ENCODE peak calls at places on chromosomes 2 and 18, in nine cellular contexts. Z is HCT116, J is right lobe of liver, P is HepG2, H is heart left ventricle, I is A549, N is body of pancreas, G is GM12878, L is upper lobe of left lung. E is an unnamed sample.

GRCh38 chr2:240074545-240074944 is 21.2 kb upstream of the OR6B3 start:
- ATAC-seq in I (no peak), P (no peak), Z (no peak), L (no peak), N (no peak), H (no peak), G (no peak), J (no peak), E (no peak)

GRCh38 chr2:219612605-219613286 is 14.7 kb upstream of the SLC4A3 start:
- ATAC-seq in Z (no peak), P (no peak), I (no peak), N (no peak), L (no peak), H (no peak), G (peak), J (no peak), E (no peak)

GRCh38 chr18:31688601-31689000 is 4.2 kb upstream of the B4GALT6 start:
- ATAC-seq in P (no peak), N (no peak), H (no peak), I (no peak), L (no peak), J (peak), G (no peak), Z (no peak), E (no peak)

GRCh38 chr18:574456-575228 is 5.5 kb upstream of the CETN1 start:
- ATAC-seq in H (no peak), N (no peak), P (no peak), G (no peak), Z (no peak), I (no peak), J (no peak), L (no peak), E (no peak)

GRCh38 chr2:3399829-3400228 is 20.3 kb downstream of the TRAPPC12 start:
- ATAC-seq in P (no peak), L (no peak), G (no peak), N (no peak), Z (no peak), H (peak), J (peak), I (peak), E (no peak)

GRCh38 chr2:190267302-190267701 is 52.3 kb downstream of the HIBCH start:
- ATAC-seq in H (no peak), N (no peak), L (no peak), I (peak), G (no peak), J (no peak), Z (peak), P (no peak), E (no peak)

GRCh38 chr2:144553379-144553778 is 33.5 kb upstream of the ZEB2 start:
- ATAC-seq in Z (no peak), N (no peak), I (peak), L (no peak), J (no peak), P (no peak), H (no peak), G (no peak), E (no peak)

GRCh38 chr2:46067501-46068292 is 229.5 kb upstream of the EPAS1 start:
- ATAC-seq in J (no peak), P (peak), I (peak), G (peak), N (peak), Z (no peak), L (peak), H (peak), E (peak)

GRCh38 chr2:30231726-30232026 is 342 bp downstream of the LBH start:
- ATAC-seq in I (peak), L (no peak), N (peak), Z (no peak), J (no peak), H (no peak), P (peak), G (peak), E (no peak)

GRCh38 chr18:56108486-56109367 is 520.7 kb upstream of the TCF4 start:
- ATAC-seq in J (no peak), P (no peak), I (no peak), N (no peak), Z (no peak), L (no peak), G (no peak), H (no peak), E (no peak)

GRCh38 chr18:56576826-56577573 is 61.4 kb downstream of the TXNL1 start:
- ATAC-seq in L (no peak), Z (no peak), G (no peak), P (no peak), I (no peak), J (peak), N (no peak), H (peak), E (no peak)

GRCh38 chr18:49859006-49859359 is 45.6 kb upstream of the ACAA2 start:
- ATAC-seq in I (peak), N (peak), J (peak), Z (peak), H (no peak), P (peak), G (peak), L (peak), E (peak)

GRCh38 chr2:233384017-233384416 is 29.7 kb downstream of the DGKD start:
- ATAC-seq in H (no peak), Z (peak), I (peak), L (no peak), J (no peak), N (no peak), G (no peak), P (peak), E (no peak)

GRCh38 chr2:128308284-128308731 is 10.4 kb downstream of the HS6ST1 start:
- ATAC-seq in P (no peak), G (no peak), L (no peak), N (no peak), I (no peak), J (no peak), Z (no peak), H (no peak), E (no peak)

GRCh38 chr18:59961086-59961485 is 61.3 kb downstream of the PMAIP1 start:
- ATAC-seq in P (no peak), H (no peak), G (peak), L (no peak), J (no peak), I (no peak), Z (peak), N (peak), E (no peak)

GRCh38 chr2:216710531-216711282 is 15.4 kb upstream of the IGFBP5 start:
- ATAC-seq in N (peak), H (peak), I (no peak), G (no peak), Z (no peak), P (no peak), J (no peak), L (no peak), E (peak)

GRCh38 chr2:58701688-58702301 is 460.7 kb upstream of the FANCL start:
- ATAC-seq in H (no peak), Z (no peak), J (no peak), L (no peak), I (no peak), N (no peak), G (peak), P (no peak), E (no peak)

GRCh38 chr2:134319581-134320246 is 65.8 kb downstream of the MGAT5 start:
- ATAC-seq in Z (no peak), G (no peak), N (no peak), I (no peak), L (no peak), H (no peak), J (no peak), P (no peak), E (no peak)

GRCh38 chr2:31251018-31251417 is 17.1 kb downstream of the EHD3 start:
- ATAC-seq in L (peak), J (peak), Z (no peak), G (no peak), H (peak), P (peak), I (no peak), N (no peak), E (no peak)

GRCh38 chr2:237865623-237866041 is 6.2 kb downstream of the RAMP1 start:
- ATAC-seq in Z (peak), H (peak), G (peak), J (no peak), L (no peak), N (no peak), I (peak), P (no peak), E (no peak)

GRCh38 chr18:63111549-63112402 is 207.8 kb downstream of the BCL2 start:
- ATAC-seq in J (no peak), P (no peak), I (no peak), L (no peak), G (peak), H (peak), N (no peak), Z (no peak), E (no peak)

GRCh38 chr18:63113899-63114565 is 205.5 kb downstream of the BCL2 start:
- ATAC-seq in G (no peak), Z (no peak), L (no peak), P (no peak), J (no peak), I (no peak), H (no peak), N (no peak), E (no peak)

GRCh38 chr18:63109789-63110188 is 209.8 kb downstream of the BCL2 start:
- ATAC-seq in J (no peak), I (no peak), P (no peak), G (no peak), H (no peak), Z (no peak), L (no peak), N (no peak), E (no peak)

GRCh38 chr18:63107931-63108330 is 211.6 kb downstream of the BCL2 start:
- ATAC-seq in I (no peak), N (no peak), G (no peak), Z (no peak), L (no peak), J (no peak), H (no peak), P (no peak), E (no peak)

DNA sequence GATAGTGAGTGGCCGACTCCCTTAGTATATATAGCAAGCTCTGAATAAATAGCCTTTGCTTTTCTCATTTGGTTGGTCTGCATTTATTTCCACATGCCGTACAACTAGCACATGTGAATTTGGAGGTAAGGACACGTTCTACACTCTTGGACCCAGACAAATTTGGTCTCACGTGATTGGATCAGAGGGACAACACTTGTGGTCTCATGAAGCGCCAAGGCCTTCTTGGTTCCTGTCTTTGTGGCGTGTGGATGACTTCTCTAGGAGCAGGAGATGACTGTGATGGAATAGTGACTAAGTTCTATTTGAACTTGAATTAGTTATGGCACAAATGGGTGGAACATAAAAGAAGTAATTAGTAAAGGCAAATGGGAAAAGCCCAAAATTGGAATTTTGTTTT is 206.9 kb downstream of the BCL2 start:
- ATAC-seq in G (no peak), J (no peak), L (no peak), Z (no peak), N (no peak), P (no peak), I (no peak), H (no peak), E (no peak)
- H3K27ac ChIP-seq in G (no peak), J (no peak), L (no peak), Z (no peak), N (no peak), P (no peak), I (no peak), H (peak), E (no peak)

DNA sequence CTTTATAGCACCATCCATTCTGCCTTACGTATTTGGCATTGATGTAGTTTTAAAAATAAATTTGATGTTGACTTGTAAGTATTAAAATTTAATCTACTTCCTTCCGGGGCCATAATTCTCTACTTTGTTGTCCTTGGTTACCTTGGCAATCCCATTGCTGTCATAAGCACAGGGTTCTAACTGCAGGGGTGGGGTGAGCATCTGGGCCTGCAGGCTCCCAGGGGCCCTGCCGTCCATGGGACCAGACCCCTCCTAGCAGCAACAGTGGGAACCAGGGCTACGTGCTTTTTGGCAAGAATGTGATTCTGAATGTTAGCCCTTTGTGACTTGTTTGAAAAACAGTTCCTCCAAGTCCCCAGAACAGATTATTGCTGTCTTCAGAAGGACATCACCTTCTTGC is 4.9 kb downstream of the ASAP2 start:
- ATAC-seq in H (peak), Z (no peak), G (no peak), P (no peak), L (no peak), I (no peak), N (no peak), J (no peak), E (no peak)
- TF ChIP-seq POLR2A in H (no peak), Z (no peak), G (no peak), P (no peak), L (no peak), I (no peak), N (no peak), J (no peak), E (no peak)

GRCh38 chr2:2183135-2183534 is 147.9 kb downstream of the MYT1L start:
- ATAC-seq in N (no peak), P (no peak), L (no peak), H (no peak), Z (no peak), I (no peak), J (no peak), G (no peak), E (no peak)
- H3K27ac ChIP-seq in N (no peak), P (no peak), L (no peak), H (no peak), Z (no peak), I (no peak), J (no peak), G (no peak), E (no peak)

GRCh38 chr2:71531522-71532047 is 78.2 kb downstream of the DYSF start:
- ATAC-seq in J (peak), I (no peak), N (peak), G (no peak), P (peak), H (no peak), Z (peak), L (no peak), E (no peak)
- TF ChIP-seq POLR2A in J (no peak), I (no peak), N (no peak), G (no peak), P (no peak), H (no peak), Z (no peak), L (no peak), E (no peak)

GRCh38 chr18:58268849-58269248 is 224.8 kb downstream of the NEDD4L start:
- ATAC-seq in L (no peak), N (peak), H (no peak), I (peak), Z (peak), G (no peak), P (no peak), J (peak), E (no peak)

GRCh38 chr18:58272209-58272608 is 228.2 kb downstream of the NEDD4L start:
- ATAC-seq in P (no peak), N (no peak), I (no peak), J (no peak), L (no peak), H (no peak), G (no peak), Z (no peak), E (no peak)

GRCh38 chr18:58271770-58272169 is 227.7 kb downstream of the NEDD4L start:
- ATAC-seq in L (no peak), G (no peak), Z (no peak), J (no peak), N (no peak), H (no peak), P (no peak), I (no peak), E (no peak)

GRCh38 chr18:58270396-58270795 is 226.4 kb downstream of the NEDD4L start:
- ATAC-seq in N (peak), Z (peak), L (no peak), J (no peak), H (no peak), I (no peak), G (no peak), P (no peak), E (no peak)

GRCh38 chr18:58269931-58270330 is 225.9 kb downstream of the NEDD4L start:
- ATAC-seq in L (peak), N (peak), J (no peak), P (no peak), H (no peak), Z (peak), I (no peak), G (no peak), E (no peak)
- H3K27ac ChIP-seq in L (peak), N (peak), J (no peak), P (no peak), H (no peak), Z (peak), I (no peak), G (no peak), E (no peak)

DNA sequence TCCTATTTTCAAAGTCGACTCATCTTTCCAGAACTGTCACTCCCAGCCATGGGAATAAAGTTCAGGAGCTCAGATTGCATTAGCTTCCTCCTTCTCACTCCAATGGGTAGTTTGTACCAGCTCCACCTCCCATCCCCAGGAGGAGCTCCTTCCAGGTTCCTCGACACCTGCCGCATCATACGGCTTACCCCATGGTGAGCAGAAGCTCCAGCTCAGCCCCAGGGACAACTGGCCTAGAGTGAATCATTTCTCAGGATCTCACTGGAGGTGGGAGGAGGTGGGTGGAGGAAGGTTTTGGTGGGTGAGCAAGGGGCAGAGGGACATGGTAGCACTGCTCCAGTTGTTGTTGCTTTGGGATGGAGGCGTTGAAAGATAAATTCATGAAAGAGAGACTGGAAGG is 196.3 kb upstream of the PKDCC start:
- ATAC-seq in P (no peak), N (no peak), I (no peak), L (no peak), H (no peak), J (no peak), G (no peak), Z (no peak), E (no peak)
- TF ChIP-seq POLR2A in P (no peak), N (no peak), I (no peak), L (no peak), H (no peak), J (no peak), G (no peak), Z (no peak), E (no peak)

DNA sequence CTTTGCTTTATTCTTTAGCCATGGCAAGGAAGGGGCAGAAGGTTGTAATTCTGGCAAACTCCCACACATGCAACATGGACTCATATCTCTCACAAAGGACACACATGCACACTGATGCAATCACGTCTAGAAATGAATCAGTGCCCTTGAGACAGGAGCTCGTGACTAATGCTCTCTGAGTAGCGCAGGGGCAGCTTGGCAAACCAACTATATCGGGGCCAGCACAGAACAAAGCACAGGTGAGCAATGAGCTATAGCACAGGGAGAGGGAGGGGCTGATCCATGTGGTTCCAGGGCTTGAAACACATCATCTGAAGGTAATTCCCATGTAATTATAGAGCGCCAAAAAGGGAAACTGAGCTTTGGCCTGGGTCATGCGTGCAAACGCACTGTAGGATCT is 165.2 kb upstream of the KLF7 start:
- ATAC-seq in Z (peak), L (peak), I (peak), N (peak), J (no peak), G (peak), P (no peak), H (peak), E (peak)
- H3K27ac ChIP-seq in Z (no peak), L (no peak), I (peak), N (no peak), J (no peak), G (peak), P (no peak), H (no peak), E (no peak)

GRCh38 chr2:177329035-177329434 is 63.5 kb upstream of the AGPS start:
- ATAC-seq in I (no peak), L (no peak), J (no peak), Z (no peak), H (no peak), P (no peak), N (no peak), G (no peak), E (no peak)

GRCh38 chr2:177331446-177331997 is 61.1 kb upstream of the AGPS start:
- ATAC-seq in L (no peak), I (no peak), Z (no peak), P (no peak), H (no peak), G (no peak), N (no peak), J (no peak), E (no peak)

GRCh38 chr2:177332992-177333388 is 59.6 kb upstream of the AGPS start:
- ATAC-seq in I (no peak), J (no peak), L (no peak), H (no peak), Z (no peak), G (no peak), P (no peak), N (no peak), E (no peak)

GRCh38 chr2:177334940-177335543 is 57.5 kb upstream of the AGPS start:
- ATAC-seq in J (peak), Z (peak), I (peak), P (peak), L (peak), H (peak), G (peak), N (peak), E (peak)

GRCh38 chr2:177332041-177332991 is 60.3 kb upstream of the AGPS start:
- ATAC-seq in Z (peak), N (peak), H (peak), L (peak), P (peak), I (peak), J (peak), G (peak), E (peak)
- TF ChIP-seq POLR2A in Z (no peak), N (no peak), H (no peak), L (no peak), P (no peak), I (no peak), J (no peak), G (no peak), E (no peak)

DNA sequence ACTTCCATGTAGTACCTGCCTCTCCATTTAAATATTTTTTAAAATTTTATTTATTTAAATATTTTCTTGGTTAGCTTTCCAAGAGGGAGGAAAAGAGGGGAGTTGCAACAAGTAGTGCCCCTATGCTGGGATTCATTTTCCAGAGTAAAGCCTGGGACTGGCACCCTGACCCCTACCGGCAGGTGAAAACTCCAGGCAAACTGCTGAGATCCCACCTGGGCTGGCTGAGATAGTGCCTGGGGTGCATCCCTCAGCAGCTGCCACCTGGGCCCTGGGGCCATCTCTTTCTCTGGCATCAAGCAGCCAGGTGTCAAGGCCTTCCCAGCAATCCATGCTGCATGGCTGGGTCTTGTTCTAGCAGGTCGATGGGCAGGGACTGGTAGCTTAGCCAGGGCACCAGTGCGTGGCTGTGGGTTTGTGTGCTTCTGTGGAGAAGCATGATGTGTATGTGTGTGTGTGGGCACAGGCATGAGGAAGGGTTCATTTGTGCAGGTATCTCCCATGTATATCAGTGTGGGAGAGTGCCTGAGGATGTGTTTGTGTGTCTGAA is 6.5 kb downstream of the SIX2 start:
- ATAC-seq in N (no peak), I (peak), Z (no peak), H (no peak), J (no peak), P (peak), L (no peak), G (no peak), E (no peak)
- H3K27ac ChIP-seq in N (no peak), I (no peak), Z (no peak), H (no peak), J (no peak), P (no peak), L (no peak), G (no peak), E (no peak)

GRCh38 chr18:8351173-8351572 is 258.1 kb upstream of the RAB12 start:
- ATAC-seq in L (no peak), P (no peak), J (no peak), G (no peak), Z (no peak), N (no peak), H (no peak), I (no peak), E (no peak)

GRCh38 chr18:8350628-8351027 is 258.6 kb upstream of the RAB12 start:
- ATAC-seq in L (peak), G (no peak), N (no peak), I (no peak), H (no peak), P (no peak), Z (no peak), J (no peak), E (no peak)

GRCh38 chr18:8349608-8350323 is 259.5 kb upstream of the RAB12 start:
- ATAC-seq in P (peak), N (peak), H (no peak), J (no peak), Z (no peak), I (no peak), G (no peak), L (no peak), E (no peak)

GRCh38 chr18:8348051-8348450 is 261.2 kb upstream of the RAB12 start:
- ATAC-seq in G (no peak), Z (no peak), N (no peak), H (no peak), P (no peak), J (no peak), I (no peak), L (no peak), E (no peak)
- TF ChIP-seq POLR2A in G (no peak), Z (no peak), N (no peak), H (no peak), P (no peak), J (no peak), I (no peak), L (no peak), E (no peak)

E was measured in gastroesophageal sphincter.